ENCODE peak calls at places on chromosomes 11 and 22, in six cellular contexts. K is adrenal gland, I is EL, R is cardiac muscle cell, P is brain microvascular endothelial cell, W is ascending aorta. A is an unnamed sample.

GRCh38 chr11:17978553-17979287 is 34.1 kb downstream of the SERGEF start:
- DNase-seq in K (peak), I (peak), R (peak), P (peak), W (no peak), A (no peak)

GRCh38 chr22:43152355-43153071 is 1.2 kb downstream of the TSPO start:
- DNase-seq in K (peak), I (peak), R (no peak), P (no peak), W (peak), A (peak)

GRCh38 chr11:12329797-12330196 is 47.6 kb upstream of the PARVA start:
- DNase-seq in K (no peak), I (no peak), R (no peak), P (no peak), W (no peak), A (no peak)

GRCh38 chr11:35040221-35040942 is 98.6 kb upstream of the CD44 start:
- DNase-seq in K (no peak), I (peak), R (no peak), P (peak), W (no peak), A (no peak)

GRCh38 chr11:134036484-134037092 is 32.3 kb upstream of the JAM3 start:
- DNase-seq in K (no peak), I (no peak), R (no peak), P (no peak), W (no peak), A (no peak)

GRCh38 chr22:23036684-23037428 is 33.5 kb upstream of the GNAZ start:
- DNase-seq in K (peak), I (peak), R (no peak), P (no peak), W (no peak), A (no peak)

GRCh38 chr11:90722552-90723190 is 499.8 kb upstream of the CHORDC1 start:
- DNase-seq in K (no peak), I (no peak), R (no peak), P (no peak), W (no peak), A (no peak)

GRCh38 chr11:131511794-131512193 is 141.4 kb downstream of the NTM start:
- DNase-seq in K (no peak), I (no peak), R (peak), P (peak), W (no peak), A (no peak)

GRCh38 chr22:17703811-17704210 is 65.3 kb downstream of the BCL2L13 start:
- DNase-seq in K (no peak), I (no peak), R (no peak), P (no peak), W (no peak), A (no peak)

GRCh38 chr22:47175761-47176359 is 413.4 kb downstream of the TBC1D22A start:
- DNase-seq in K (peak), I (no peak), R (no peak), P (no peak), W (no peak), A (no peak)

GRCh38 chr11:61911701-61912529 is 5.5 kb downstream of the RAB3IL1 start:
- DNase-seq in K (no peak), I (no peak), R (no peak), P (no peak), W (no peak), A (no peak)

GRCh38 chr22:30863161-30863833 is 105.3 kb downstream of the MORC2 start:
- DNase-seq in K (no peak), I (no peak), R (peak), P (no peak), W (no peak), A (no peak)

GRCh38 chr11:3609416-3610265 is 32.2 kb downstream of the ART5 start:
- DNase-seq in K (no peak), I (peak), R (peak), P (peak), W (no peak), A (no peak)

GRCh38 chr11:85766801-85767200 is 44.1 kb downstream of the SYTL2 start:
- DNase-seq in K (no peak), I (no peak), R (no peak), P (no peak), W (no peak), A (no peak)

GRCh38 chr11:57199330-57199729 is 17.6 kb downstream of the LRRC55 start:
- DNase-seq in K (no peak), I (no peak), R (no peak), P (no peak), W (no peak), A (no peak)

GRCh38 chr11:35803115-35803514 is 140.5 kb downstream of the TRIM44 start:
- DNase-seq in K (no peak), I (no peak), R (no peak), P (no peak), W (no peak), A (no peak)

A was measured in thoracic aorta.